ENCODE peak calls at places on chromosomes 5 and 9, in nine cellular contexts. R, J, L, S, G, Z, V, B and Y are unnamed samples.

GRCh38 chr9:78288214-78288892 is 8.6 kb upstream of the PSAT1 start:
- DNase-seq in R (no peak), J (no peak), L (no peak), S (no peak), G (no peak), Z (no peak), V (peak), B (no peak), Y (no peak)

GRCh38 chr5:55421074-55421529 is 113.3 kb downstream of the MTREX start:
- DNase-seq in R (no peak), J (no peak), L (no peak), S (no peak), G (no peak), Z (no peak), V (no peak), B (peak), Y (peak)

GRCh38 chr9:95977366-95977765 is 101.9 kb downstream of the ERCC6L2 start:
- DNase-seq in R (no peak), J (no peak), L (no peak), S (no peak), G (no peak), Z (no peak), V (no peak), B (no peak), Y (no peak)

GRCh38 chr9:96141666-96142065 is 160.3 kb downstream of the HSD17B3 start:
- DNase-seq in R (no peak), J (no peak), L (no peak), S (no peak), G (no peak), Z (no peak), V (no peak), B (no peak), Y (peak)

GRCh38 chr5:79193643-79194042 is 42.3 kb upstream of the JMY start:
- DNase-seq in R (no peak), J (no peak), L (peak), S (no peak), G (no peak), Z (no peak), V (no peak), B (no peak), Y (peak)

GRCh38 chr5:69450116-69450515 is 35.2 kb downstream of the MARVELD2 start:
- DNase-seq in R (peak), J (no peak), L (peak), S (peak), G (peak), Z (no peak), V (no peak), B (no peak), Y (peak)

GRCh38 chr5:56637321-56637920 is 177.9 kb upstream of the MAP3K1 start:
- DNase-seq in R (peak), J (no peak), L (peak), S (peak), G (no peak), Z (no peak), V (no peak), B (no peak), Y (no peak)

GRCh38 chr5:171420429-171421231 is 1.2 kb downstream of the FGF18 start:
- DNase-seq in R (peak), J (peak), L (peak), S (peak), G (peak), Z (peak), V (peak), B (no peak), Y (peak)

GRCh38 chr5:94470802-94471201 is 147.6 kb downstream of the KIAA0825 start:
- DNase-seq in R (no peak), J (no peak), L (no peak), S (no peak), G (no peak), Z (no peak), V (no peak), B (no peak), Y (no peak)

GRCh38 chr9:88828018-88828417 is 163.2 kb upstream of the S1PR3 start:
- DNase-seq in R (peak), J (no peak), L (no peak), S (no peak), G (no peak), Z (no peak), V (no peak), B (no peak), Y (no peak)

GRCh38 chr5:132492386-132492785 is 1.8 kb upstream of the IRF1 start:
- DNase-seq in R (no peak), J (no peak), L (no peak), S (no peak), G (no peak), Z (no peak), V (no peak), B (no peak), Y (no peak)

GRCh38 chr9:109264865-109265532 is 55.9 kb downstream of the EPB41L4B start:
- DNase-seq in R (no peak), J (no peak), L (peak), S (no peak), G (no peak), Z (no peak), V (peak), B (no peak), Y (peak)

GRCh38 chr5:151214614-151215545 is 9.0 kb downstream of the CCDC69 start:
- DNase-seq in R (peak), J (no peak), L (no peak), S (no peak), G (no peak), Z (no peak), V (no peak), B (peak), Y (no peak)

GRCh38 chr5:123264399-123264798 is 158.8 kb downstream of the CEP120 start:
- DNase-seq in R (no peak), J (no peak), L (peak), S (no peak), G (no peak), Z (no peak), V (no peak), B (no peak), Y (no peak)

GRCh38 chr5:86596476-86596875 is 21.3 kb upstream of the COX7C start:
- DNase-seq in R (no peak), J (no peak), L (no peak), S (no peak), G (no peak), Z (no peak), V (no peak), B (no peak), Y (no peak)

GRCh38 chr9:98823666-98824334 is 16.3 kb downstream of the GALNT12 start:
- DNase-seq in R (no peak), J (no peak), L (no peak), S (no peak), G (no peak), Z (no peak), V (no peak), B (no peak), Y (no peak)

GRCh38 chr5:58259685-58260152 is 200.2 kb downstream of the PLK2 start:
- DNase-seq in R (peak), J (no peak), L (peak), S (peak), G (peak), Z (no peak), V (no peak), B (no peak), Y (peak)

GRCh38 chr9:76602191-76602590 is 143.2 kb downstream of the GCNT1 start:
- DNase-seq in R (no peak), J (no peak), L (no peak), S (no peak), G (no peak), Z (no peak), V (no peak), B (no peak), Y (no peak)

GRCh38 chr5:140808889-140809291 is 2.0 kb downstream of the PCDHA4 start:
- DNase-seq in R (no peak), J (no peak), L (no peak), S (no peak), G (no peak), Z (no peak), V (no peak), B (no peak), Y (no peak)

GRCh38 chr9:124780060-124780756 is 3.3 kb downstream of the OLFML2A start:
- DNase-seq in R (no peak), J (no peak), L (no peak), S (no peak), G (no peak), Z (no peak), V (no peak), B (no peak), Y (no peak)

DNA sequence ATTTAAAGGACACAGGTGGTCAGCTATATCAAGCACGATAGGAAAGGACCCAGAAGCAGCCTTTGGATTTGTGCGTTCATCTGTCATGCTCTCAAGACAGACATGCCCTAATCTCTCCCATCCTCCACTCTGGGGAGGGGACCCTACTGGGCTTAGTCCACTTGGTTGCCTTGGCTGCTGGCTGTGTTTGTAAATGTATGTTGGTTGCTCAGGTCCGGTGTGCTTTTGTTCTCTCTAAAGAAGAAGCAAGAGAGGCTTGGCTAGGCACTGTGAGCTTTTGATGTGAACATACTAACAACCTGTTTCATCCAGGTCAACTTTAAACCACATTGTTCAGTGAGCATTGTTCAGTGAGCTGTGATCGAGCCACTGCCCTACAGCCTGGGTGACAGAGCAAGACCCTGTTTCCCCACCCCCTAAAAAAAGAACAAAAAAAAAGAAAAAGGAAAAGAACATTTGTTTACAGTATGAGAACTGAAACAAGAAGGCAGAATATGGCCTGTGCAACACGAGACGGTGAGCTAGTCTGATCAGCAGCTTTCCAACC is 228.2 kb downstream of the ARHGAP26 start:
- DNase-seq in R (no peak), J (no peak), L (no peak), S (no peak), G (no peak), Z (peak), V (no peak), B (peak), Y (no peak)
- H3K4me3 ChIP-seq in R (no peak), J (no peak), L (no peak), S (no peak), G (no peak), Z (no peak), V (no peak), B (peak), Y (no peak)

GRCh38 chr5:1535646-1536045 is 11.9 kb upstream of the LPCAT1 start:
- DNase-seq in R (no peak), J (no peak), L (no peak), S (no peak), G (no peak), Z (no peak), V (no peak), B (no peak), Y (no peak)

GRCh38 chr5:1538276-1538675 is 14.5 kb upstream of the LPCAT1 start:
- DNase-seq in R (no peak), J (no peak), L (no peak), S (no peak), G (no peak), Z (no peak), V (no peak), B (no peak), Y (no peak)

GRCh38 chr5:1538741-1539392 is 15.1 kb upstream of the LPCAT1 start:
- DNase-seq in R (no peak), J (no peak), L (no peak), S (no peak), G (no peak), Z (no peak), V (no peak), B (no peak), Y (no peak)

GRCh38 chr5:1537166-1538154 is 13.7 kb upstream of the LPCAT1 start:
- DNase-seq in R (no peak), J (no peak), L (no peak), S (no peak), G (no peak), Z (no peak), V (no peak), B (peak), Y (no peak)

DNA sequence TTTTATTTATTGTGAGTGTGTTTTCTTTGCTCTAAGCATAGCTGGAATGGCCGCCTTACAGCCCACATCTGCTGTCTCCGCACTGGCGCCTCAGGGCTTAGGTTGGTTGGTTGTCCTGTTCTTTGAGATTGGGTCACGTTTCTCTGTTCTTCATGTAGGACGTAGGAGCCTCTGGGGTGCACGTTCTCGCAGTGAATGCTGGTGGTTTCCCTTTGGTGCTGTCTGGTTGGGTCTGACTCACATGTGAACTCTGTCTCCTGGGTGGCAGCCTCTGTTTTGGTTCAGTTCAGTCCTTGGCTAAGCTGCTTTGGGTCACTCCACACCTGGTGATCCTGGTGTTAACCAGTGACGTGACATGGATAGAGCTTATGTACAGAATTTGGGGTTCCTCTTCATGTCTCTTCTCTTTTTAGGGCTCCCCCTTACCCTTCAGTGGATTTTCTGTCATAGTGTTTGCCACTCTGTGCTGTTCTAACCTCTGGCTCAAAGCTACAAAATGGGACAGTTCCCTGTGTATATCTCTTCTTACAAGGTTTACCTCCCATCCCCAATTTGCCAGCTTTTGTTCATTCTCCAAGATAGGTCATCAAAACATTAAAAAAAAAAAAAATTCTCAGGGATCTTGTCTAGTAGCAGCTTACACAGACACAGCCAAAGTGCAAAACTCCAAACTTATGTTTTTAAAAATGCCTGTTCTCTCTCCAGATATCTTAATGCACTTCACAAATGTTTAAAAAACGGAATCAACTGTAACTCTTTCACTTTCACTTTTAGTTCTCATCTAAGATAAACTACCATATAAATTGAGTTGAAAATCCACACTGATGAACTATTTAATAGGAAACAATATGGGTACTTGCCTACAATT is 12.8 kb upstream of the LPCAT1 start:
- DNase-seq in R (peak), J (no peak), L (peak), S (peak), G (no peak), Z (no peak), V (no peak), B (peak), Y (peak)
- H3K4me3 ChIP-seq in R (no peak), J (no peak), L (peak), S (no peak), G (no peak), Z (no peak), V (no peak), B (peak), Y (peak)

GRCh38 chr5:142655339-142656267 is 30.3 kb downstream of the FGF1 start:
- DNase-seq in R (peak), J (peak), L (peak), S (peak), G (peak), Z (peak), V (peak), B (peak), Y (peak)
- H3K4me3 ChIP-seq in R (no peak), J (no peak), L (no peak), S (no peak), G (no peak), Z (no peak), V (no peak), B (no peak), Y (no peak)

GRCh38 chr5:119357815-119358559 is 2.2 kb downstream of the TNFAIP8 start:
- DNase-seq in R (no peak), J (no peak), L (no peak), S (no peak), G (no peak), Z (no peak), V (no peak), B (no peak), Y (no peak)
- H3K4me3 ChIP-seq in R (peak), J (no peak), L (no peak), S (no peak), G (no peak), Z (no peak), V (no peak), B (peak), Y (peak)

GRCh38 chr9:135088348-135088978 is 995 bp downstream of the OLFM1 start:
- DNase-seq in R (no peak), J (no peak), L (no peak), S (no peak), G (no peak), Z (peak), V (no peak), B (no peak), Y (no peak)
- H3K4me3 ChIP-seq in R (peak), J (peak), L (no peak), S (no peak), G (no peak), Z (peak), V (peak), B (no peak), Y (no peak)

GRCh38 chr5:100424017-100424416 is 111.2 kb upstream of the FAM174A start:
- DNase-seq in R (peak), J (no peak), L (peak), S (peak), G (no peak), Z (no peak), V (no peak), B (no peak), Y (no peak)
- H3K4me3 ChIP-seq in R (no peak), J (no peak), L (no peak), S (no peak), G (no peak), Z (no peak), V (no peak), B (no peak), Y (no peak)

DNA sequence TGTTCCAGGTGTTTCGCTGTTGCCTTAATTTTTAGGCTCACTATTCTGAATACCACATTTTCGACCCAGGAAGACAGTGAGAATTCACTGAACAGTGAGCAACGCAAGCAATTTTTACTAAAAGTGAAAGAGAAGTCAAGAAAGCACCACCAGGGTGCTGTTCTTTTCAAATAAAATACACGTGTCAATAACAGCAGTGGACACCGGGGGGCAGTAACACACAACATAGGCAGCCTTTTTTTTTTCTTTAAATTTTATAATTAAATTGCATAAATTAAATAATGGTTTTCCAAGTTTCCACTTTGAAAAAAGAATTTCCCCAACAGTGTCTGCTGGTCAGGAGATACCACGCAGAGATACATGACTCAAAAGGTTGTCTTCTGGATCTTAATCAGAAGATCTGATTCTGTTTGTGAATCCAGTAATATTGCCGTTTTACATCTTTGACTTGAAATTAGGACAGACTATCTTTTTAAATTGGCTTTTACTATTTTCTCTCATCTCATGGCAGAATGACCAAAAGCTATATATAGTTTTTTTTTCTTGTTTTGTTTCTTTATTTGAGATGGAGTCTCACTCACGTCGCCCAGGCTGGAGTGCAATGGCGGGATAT is 47.1 kb upstream of the SH3GL2 start:
- DNase-seq in R (peak), J (peak), L (peak), S (peak), G (no peak), Z (peak), V (no peak), B (peak), Y (peak)
- H3K4me3 ChIP-seq in R (no peak), J (no peak), L (peak), S (peak), G (no peak), Z (no peak), V (no peak), B (no peak), Y (peak)

DNA sequence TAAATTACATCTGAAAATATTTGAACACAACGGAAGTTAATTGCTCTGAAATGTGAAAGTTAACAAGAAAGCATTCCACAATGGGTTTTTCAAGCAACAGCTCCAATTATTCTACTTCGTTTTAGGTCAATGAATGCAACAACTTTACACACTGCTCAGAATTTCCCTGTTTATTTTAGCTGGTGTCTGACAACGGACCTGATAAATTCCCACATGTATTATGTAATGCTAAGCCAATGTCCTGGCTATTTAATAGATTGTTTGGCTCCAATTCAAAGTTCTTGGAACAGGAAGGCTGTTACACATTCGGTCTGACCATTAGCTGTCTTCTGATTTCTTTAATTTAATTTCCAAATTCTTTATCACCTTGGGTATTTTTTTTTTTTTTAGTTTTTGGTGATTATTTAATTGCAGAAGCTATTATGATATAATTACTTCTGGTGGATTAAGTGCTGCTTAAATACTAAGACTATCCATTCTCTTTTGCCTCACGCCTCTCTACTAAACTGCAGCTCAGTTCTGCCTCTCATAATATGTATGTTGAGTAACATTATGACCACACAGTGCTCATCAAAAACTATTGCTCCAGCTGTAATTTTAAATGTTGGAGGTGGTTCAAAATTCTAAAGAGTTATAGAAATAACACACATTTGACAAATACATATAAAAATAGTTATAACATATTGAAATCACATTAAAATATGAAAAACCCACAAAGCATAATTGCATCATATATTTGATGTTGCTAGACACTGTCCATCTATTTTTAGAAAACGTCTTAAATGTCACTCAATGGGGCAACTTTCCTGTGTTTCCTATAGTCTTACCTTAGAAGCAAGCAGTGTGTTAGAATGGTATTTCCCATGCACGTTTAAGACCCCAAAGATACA is 57.8 kb downstream of the MEF2C start:
- DNase-seq in R (peak), J (no peak), L (peak), S (peak), G (peak), Z (no peak), V (no peak), B (no peak), Y (peak)
- H3K4me3 ChIP-seq in R (no peak), J (no peak), L (no peak), S (no peak), G (no peak), Z (no peak), V (no peak), B (peak), Y (no peak)

DNA sequence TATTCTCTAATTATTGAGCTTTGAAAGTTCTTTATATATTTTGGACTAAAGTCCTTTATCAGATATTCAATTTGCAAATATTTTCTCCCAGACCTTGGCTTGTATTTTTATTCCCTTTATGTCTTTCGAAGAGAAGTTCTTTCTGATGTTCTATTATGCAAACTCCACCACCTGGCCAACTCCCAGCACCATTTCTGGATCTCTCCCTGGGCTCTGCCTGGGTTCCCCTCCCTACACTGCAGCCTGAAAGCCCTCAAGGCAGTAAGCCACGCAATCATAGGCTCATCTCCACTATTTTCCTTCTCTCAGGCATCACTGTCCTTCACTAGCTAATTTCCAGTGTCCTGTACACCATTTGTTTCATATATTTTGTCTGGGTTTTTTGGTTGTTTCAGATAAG is 76.1 kb downstream of the GRAMD2B start:
- DNase-seq in R (no peak), J (no peak), L (no peak), S (no peak), G (no peak), Z (no peak), V (no peak), B (no peak), Y (no peak)
- H3K4me3 ChIP-seq in R (no peak), J (no peak), L (no peak), S (no peak), G (no peak), Z (no peak), V (no peak), B (no peak), Y (no peak)